ENCODE peak calls at places on chromosomes 11 and 22, in seven cellular contexts. One of them, this sample, is unnamed.

GRCh38 chr11:63945482-63946163 is 6.8 kb downstream of the NAA40 start:
- DNase-seq in H1: peak
- DNase-seq in tibial nerve: peak
- DNase-seq in A549: peak
- DNase-seq in esophagus muscularis mucosa: no peak
- DNase-seq in HepG2: peak
- DNase-seq in sigmoid colon: peak
- DNase-seq in this sample: peak

GRCh38 chr11:8098361-8098760 is 17.4 kb downstream of the TUB start:
- DNase-seq in H1: no peak
- DNase-seq in tibial nerve: no peak
- DNase-seq in A549: no peak
- DNase-seq in esophagus muscularis mucosa: peak
- DNase-seq in HepG2: no peak
- DNase-seq in sigmoid colon: peak
- DNase-seq in this sample: no peak

GRCh38 chr22:23375031-23375827 is 194.9 kb downstream of the BCR start:
- DNase-seq in H1: no peak
- DNase-seq in tibial nerve: no peak
- DNase-seq in A549: no peak
- DNase-seq in esophagus muscularis mucosa: no peak
- DNase-seq in HepG2: no peak
- DNase-seq in sigmoid colon: no peak
- DNase-seq in this sample: no peak

GRCh38 chr11:12005476-12005875 is 3.0 kb downstream of the DKK3 start:
- DNase-seq in H1: no peak
- DNase-seq in tibial nerve: no peak
- DNase-seq in A549: no peak
- DNase-seq in esophagus muscularis mucosa: no peak
- DNase-seq in HepG2: no peak
- DNase-seq in sigmoid colon: no peak
- DNase-seq in this sample: no peak

GRCh38 chr11:34823197-34823596 is 93.0 kb downstream of the APIP start:
- DNase-seq in H1: no peak
- DNase-seq in tibial nerve: no peak
- DNase-seq in A549: no peak
- DNase-seq in esophagus muscularis mucosa: no peak
- DNase-seq in HepG2: no peak
- DNase-seq in sigmoid colon: no peak
- DNase-seq in this sample: no peak

GRCh38 chr11:42273977-42274376 is 814.5 kb upstream of the LRRC4C start:
- DNase-seq in H1: no peak
- DNase-seq in tibial nerve: no peak
- DNase-seq in A549: no peak
- DNase-seq in esophagus muscularis mucosa: no peak
- DNase-seq in HepG2: no peak
- DNase-seq in sigmoid colon: no peak
- DNase-seq in this sample: no peak

GRCh38 chr11:58977470-58977869 is 38.2 kb downstream of the GLYATL1 start:
- DNase-seq in H1: no peak
- DNase-seq in tibial nerve: no peak
- DNase-seq in A549: no peak
- DNase-seq in esophagus muscularis mucosa: no peak
- DNase-seq in HepG2: no peak
- DNase-seq in sigmoid colon: no peak
- DNase-seq in this sample: no peak

GRCh38 chr22:24683671-24684070 is 80.7 kb downstream of the GGT1 start:
- DNase-seq in H1: no peak
- DNase-seq in tibial nerve: no peak
- DNase-seq in A549: no peak
- DNase-seq in esophagus muscularis mucosa: no peak
- DNase-seq in HepG2: no peak
- DNase-seq in sigmoid colon: no peak
- DNase-seq in this sample: no peak

GRCh38 chr11:7965386-7965785 is at the start of gene NLRP10:
- DNase-seq in H1: no peak
- DNase-seq in tibial nerve: no peak
- DNase-seq in A549: no peak
- DNase-seq in esophagus muscularis mucosa: no peak
- DNase-seq in HepG2: no peak
- DNase-seq in sigmoid colon: no peak
- DNase-seq in this sample: no peak

GRCh38 chr11:2931771-2932738 is 2.8 kb upstream of the PHLDA2 start:
- DNase-seq in H1: no peak
- DNase-seq in tibial nerve: no peak
- DNase-seq in A549: no peak
- DNase-seq in esophagus muscularis mucosa: no peak
- DNase-seq in HepG2: no peak
- DNase-seq in sigmoid colon: peak
- DNase-seq in this sample: peak

GRCh38 chr11:9046376-9046775 is 42.6 kb upstream of the NRIP3 start:
- DNase-seq in H1: no peak
- DNase-seq in tibial nerve: no peak
- DNase-seq in A549: no peak
- DNase-seq in esophagus muscularis mucosa: no peak
- DNase-seq in HepG2: no peak
- DNase-seq in sigmoid colon: peak
- DNase-seq in this sample: no peak

GRCh38 chr22:40654522-40655167 is 18.1 kb upstream of the MRTFA start:
- DNase-seq in H1: no peak
- DNase-seq in tibial nerve: peak
- DNase-seq in A549: peak
- DNase-seq in esophagus muscularis mucosa: no peak
- DNase-seq in HepG2: no peak
- DNase-seq in sigmoid colon: peak
- DNase-seq in this sample: no peak

GRCh38 chr11:43366597-43367121 is 7.9 kb downstream of the TTC17 start:
- DNase-seq in H1: no peak
- DNase-seq in tibial nerve: no peak
- DNase-seq in A549: no peak
- DNase-seq in esophagus muscularis mucosa: no peak
- DNase-seq in HepG2: no peak
- DNase-seq in sigmoid colon: no peak
- DNase-seq in this sample: no peak

GRCh38 chr11:65417702-65418430 is 4.7 kb upstream of the NEAT1 start:
- DNase-seq in H1: peak
- DNase-seq in tibial nerve: peak
- DNase-seq in A549: no peak
- DNase-seq in esophagus muscularis mucosa: no peak
- DNase-seq in HepG2: no peak
- DNase-seq in sigmoid colon: peak
- DNase-seq in this sample: peak

GRCh38 chr11:102924851-102925380 is 30.6 kb downstream of the MMP13 start:
- DNase-seq in H1: no peak
- DNase-seq in tibial nerve: no peak
- DNase-seq in A549: no peak
- DNase-seq in esophagus muscularis mucosa: no peak
- DNase-seq in HepG2: no peak
- DNase-seq in sigmoid colon: no peak
- DNase-seq in this sample: no peak

GRCh38 chr11:76206327-76207081 is at the start of gene WNT11:
- DNase-seq in H1: peak
- DNase-seq in tibial nerve: no peak
- DNase-seq in A549: peak
- DNase-seq in esophagus muscularis mucosa: no peak
- DNase-seq in HepG2: no peak
- DNase-seq in sigmoid colon: no peak
- DNase-seq in this sample: no peak

GRCh38 chr11:74226907-74227306 is 55.8 kb downstream of the PPME1 start:
- DNase-seq in H1: no peak
- DNase-seq in tibial nerve: no peak
- DNase-seq in A549: no peak
- DNase-seq in esophagus muscularis mucosa: no peak
- DNase-seq in HepG2: no peak
- DNase-seq in sigmoid colon: no peak
- DNase-seq in this sample: no peak

GRCh38 chr11:74532496-74533246 is 39.1 kb upstream of the LIPT2 start:
- DNase-seq in H1: no peak
- DNase-seq in tibial nerve: no peak
- DNase-seq in A549: no peak
- DNase-seq in esophagus muscularis mucosa: no peak
- DNase-seq in HepG2: no peak
- DNase-seq in sigmoid colon: no peak
- DNase-seq in this sample: no peak

GRCh38 chr11:78714539-78714938 is 139.9 kb upstream of the NARS2 start:
- DNase-seq in H1: no peak
- DNase-seq in tibial nerve: no peak
- DNase-seq in A549: no peak
- DNase-seq in esophagus muscularis mucosa: no peak
- DNase-seq in HepG2: no peak
- DNase-seq in sigmoid colon: no peak
- DNase-seq in this sample: no peak

GRCh38 chr22:38923463-38924196 is 33.8 kb upstream of the APOBEC3A start:
- DNase-seq in H1: no peak
- DNase-seq in tibial nerve: peak
- DNase-seq in A549: peak
- DNase-seq in esophagus muscularis mucosa: no peak
- DNase-seq in HepG2: peak
- DNase-seq in sigmoid colon: peak
- DNase-seq in this sample: peak

GRCh38 chr22:33328789-33329296 is 270.7 kb upstream of the SYN3 start:
- DNase-seq in H1: no peak
- DNase-seq in tibial nerve: no peak
- DNase-seq in A549: peak
- DNase-seq in esophagus muscularis mucosa: no peak
- DNase-seq in HepG2: peak
- DNase-seq in sigmoid colon: no peak
- DNase-seq in this sample: no peak

GRCh38 chr22:33350961-33351360 is 292.8 kb upstream of the SYN3 start:
- DNase-seq in H1: no peak
- DNase-seq in tibial nerve: no peak
- DNase-seq in A549: no peak
- DNase-seq in esophagus muscularis mucosa: peak
- DNase-seq in HepG2: no peak
- DNase-seq in sigmoid colon: no peak
- DNase-seq in this sample: no peak

GRCh38 chr22:42564699-42565098 is 10.9 kb downstream of the SERHL2 start:
- DNase-seq in H1: no peak
- DNase-seq in tibial nerve: no peak
- DNase-seq in A549: no peak
- DNase-seq in esophagus muscularis mucosa: no peak
- DNase-seq in HepG2: no peak
- DNase-seq in sigmoid colon: no peak
- DNase-seq in this sample: no peak

GRCh38 chr11:11973866-11974265 is 34.6 kb downstream of the DKK3 start:
- DNase-seq in H1: peak
- DNase-seq in tibial nerve: no peak
- DNase-seq in A549: no peak
- DNase-seq in esophagus muscularis mucosa: no peak
- DNase-seq in HepG2: no peak
- DNase-seq in sigmoid colon: peak
- DNase-seq in this sample: no peak

GRCh38 chr11:79028214-79028613 is 412.6 kb downstream of the TENM4 start:
- DNase-seq in H1: no peak
- DNase-seq in tibial nerve: no peak
- DNase-seq in A549: no peak
- DNase-seq in esophagus muscularis mucosa: no peak
- DNase-seq in HepG2: no peak
- DNase-seq in sigmoid colon: no peak
- DNase-seq in this sample: no peak

GRCh38 chr11:63961608-63962412 is 12.6 kb upstream of the COX8A start:
- DNase-seq in H1: no peak
- DNase-seq in tibial nerve: no peak
- DNase-seq in A549: peak
- DNase-seq in esophagus muscularis mucosa: no peak
- DNase-seq in HepG2: peak
- DNase-seq in sigmoid colon: peak
- DNase-seq in this sample: no peak

GRCh38 chr11:12201016-12201985 is 90.9 kb downstream of the MICAL2 start:
- DNase-seq in H1: no peak
- DNase-seq in tibial nerve: no peak
- DNase-seq in A549: peak
- DNase-seq in esophagus muscularis mucosa: no peak
- DNase-seq in HepG2: peak
- DNase-seq in sigmoid colon: no peak
- DNase-seq in this sample: no peak

GRCh38 chr22:35705141-35705540 is 12.5 kb upstream of the APOL5 start:
- DNase-seq in H1: no peak
- DNase-seq in tibial nerve: no peak
- DNase-seq in A549: no peak
- DNase-seq in esophagus muscularis mucosa: no peak
- DNase-seq in HepG2: no peak
- DNase-seq in sigmoid colon: no peak
- DNase-seq in this sample: no peak

GRCh38 chr11:72569966-72570892 is 104.0 kb downstream of the PDE2A start:
- DNase-seq in H1: no peak
- DNase-seq in tibial nerve: no peak
- DNase-seq in A549: no peak
- DNase-seq in esophagus muscularis mucosa: no peak
- DNase-seq in HepG2: no peak
- DNase-seq in sigmoid colon: no peak
- DNase-seq in this sample: peak
- TF ChIP-seq EP300 in H1: no peak
- TF ChIP-seq EP300 in tibial nerve: no peak
- TF ChIP-seq EP300 in A549: no peak
- TF ChIP-seq EP300 in esophagus muscularis mucosa: no peak
- TF ChIP-seq EP300 in HepG2: no peak
- TF ChIP-seq EP300 in sigmoid colon: no peak
- TF ChIP-seq EP300 in this sample: no peak

DNA sequence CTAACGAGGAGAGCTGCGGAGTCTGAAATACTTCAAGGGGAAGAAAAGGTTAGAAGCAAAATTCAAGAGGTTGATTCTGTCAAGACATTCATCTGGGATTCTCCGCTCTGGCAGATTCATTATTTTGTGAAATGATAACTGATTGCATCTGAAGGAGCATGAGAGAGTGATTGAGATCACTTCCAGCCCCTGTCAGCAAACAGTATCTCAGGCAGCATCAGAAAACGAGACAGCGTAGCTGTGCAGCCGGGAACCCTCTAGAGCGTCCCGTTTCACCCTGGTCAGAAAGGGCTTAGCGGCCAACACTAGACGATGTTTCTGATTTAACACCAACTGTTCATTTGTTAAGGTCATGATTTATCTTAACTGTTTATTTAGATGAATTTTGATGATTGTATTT is 279.4 kb upstream of the B3GAT1 start:
- DNase-seq in H1: no peak
- DNase-seq in tibial nerve: no peak
- DNase-seq in A549: no peak
- DNase-seq in esophagus muscularis mucosa: peak
- DNase-seq in HepG2: no peak
- DNase-seq in sigmoid colon: no peak
- DNase-seq in this sample: no peak
- TF ChIP-seq EP300 in H1: no peak
- TF ChIP-seq EP300 in tibial nerve: no peak
- TF ChIP-seq EP300 in A549: no peak
- TF ChIP-seq EP300 in esophagus muscularis mucosa: no peak
- TF ChIP-seq EP300 in HepG2: no peak
- TF ChIP-seq EP300 in sigmoid colon: no peak
- TF ChIP-seq EP300 in this sample: no peak

GRCh38 chr11:131235328-131236298 is 134.8 kb upstream of the NTM start:
- DNase-seq in H1: no peak
- DNase-seq in tibial nerve: no peak
- DNase-seq in A549: no peak
- DNase-seq in esophagus muscularis mucosa: no peak
- DNase-seq in HepG2: no peak
- DNase-seq in sigmoid colon: no peak
- DNase-seq in this sample: no peak
- TF ChIP-seq EP300 in H1: no peak
- TF ChIP-seq EP300 in tibial nerve: no peak
- TF ChIP-seq EP300 in A549: no peak
- TF ChIP-seq EP300 in esophagus muscularis mucosa: no peak
- TF ChIP-seq EP300 in HepG2: no peak
- TF ChIP-seq EP300 in sigmoid colon: no peak
- TF ChIP-seq EP300 in this sample: no peak

GRCh38 chr11:1546536-1547466 is 25.3 kb downstream of the DUSP8 start:
- DNase-seq in H1: peak
- DNase-seq in tibial nerve: no peak
- DNase-seq in A549: peak
- DNase-seq in esophagus muscularis mucosa: no peak
- DNase-seq in HepG2: no peak
- DNase-seq in sigmoid colon: no peak
- DNase-seq in this sample: no peak
- TF ChIP-seq EP300 in H1: peak
- TF ChIP-seq EP300 in tibial nerve: no peak
- TF ChIP-seq EP300 in A549: no peak
- TF ChIP-seq EP300 in esophagus muscularis mucosa: no peak
- TF ChIP-seq EP300 in HepG2: no peak
- TF ChIP-seq EP300 in sigmoid colon: no peak
- TF ChIP-seq EP300 in this sample: no peak